ENCODE peak calls at places on chromosomes 7 and 10, in six cellular contexts. O, T, G, W, U and V are unnamed samples.

GRCh38 chr7:156638443-156639077 is 2.0 kb upstream of the RNF32 start:
- DNase-seq in W (no peak), O (no peak), U (no peak), G (peak; percentile 19), T (no peak), V (no peak)

GRCh38 chr7:157676456-157677255 is 339.9 kb downstream of the DNAJB6 start:
- DNase-seq in G (no peak), T (peak; percentile 25), W (no peak), O (no peak), U (no peak), V (no peak)

GRCh38 chr10:24440817-24441790 is 232.2 kb downstream of the KIAA1217 start:
- DNase-seq in G (peak; percentile 74), U (peak; percentile 78), O (peak; percentile 87), T (no peak), W (no peak), V (no peak)

GRCh38 chr10:131706952-131707351 is 193.9 kb upstream of the PPP2R2D start:
- DNase-seq in G (no peak), W (no peak), O (no peak), U (no peak), T (no peak), V (no peak)

GRCh38 chr10:8088504-8088903 is 34.0 kb downstream of the GATA3 start:
- DNase-seq in W (no peak), O (no peak), T (no peak), G (no peak), U (no peak), V (no peak)

GRCh38 chr10:49354593-49354992 is 41.3 kb downstream of the DRGX start:
- DNase-seq in W (no peak), O (no peak), U (no peak), G (no peak), T (no peak), V (no peak)

GRCh38 chr7:143321734-143322133 is 5.8 kb downstream of the CLCN1 start:
- DNase-seq in T (no peak), O (no peak), W (no peak), U (no peak), G (no peak), V (no peak)

GRCh38 chr7:106163257-106163656 is 51.1 kb upstream of the SYPL1 start:
- DNase-seq in W (no peak), T (no peak), O (no peak), U (no peak), G (no peak), V (no peak)

GRCh38 chr10:114306116-114306973 is 67.3 kb downstream of the VWA2 start:
- DNase-seq in O (peak; percentile 94), T (no peak), G (peak; percentile 89), W (no peak), U (peak; percentile 98), V (no peak)

GRCh38 chr7:25084826-25085225 is 40.2 kb downstream of the CYCS start:
- DNase-seq in G (no peak), T (no peak), W (no peak), U (no peak), O (no peak), V (no peak)

GRCh38 chr7:100127866-100128601 is 1.3 kb downstream of the MBLAC1 start:
- DNase-seq in O (no peak), T (peak; percentile 51), U (peak; percentile 60), W (no peak), G (no peak), V (no peak)

GRCh38 chr7:100867796-100868485 is 754 bp downstream of the TRIP6 start:
- DNase-seq in W (no peak), T (peak; percentile 54), U (no peak), O (no peak), G (no peak), V (no peak)

GRCh38 chr10:33116293-33116697 is 158.3 kb upstream of the ITGB1 start:
- DNase-seq in G (peak; percentile 18), U (peak; percentile 53), O (peak; percentile 83), W (no peak), T (peak; percentile 64), V (peak; percentile 40)

GRCh38 chr10:79932307-79932706 is 16.6 kb downstream of the SFTPD start:
- DNase-seq in W (no peak), O (no peak), U (no peak), T (no peak), G (no peak), V (no peak)

GRCh38 chr7:131699323-131699722 is 142.9 kb upstream of the PODXL start:
- DNase-seq in T (no peak), O (no peak), U (no peak), W (no peak), G (no peak), V (no peak)

GRCh38 chr7:159031750-159032149 is 112.9 kb downstream of the VIPR2 start:
- DNase-seq in O (no peak), W (no peak), G (no peak), U (no peak), T (peak; percentile 24), V (no peak)

GRCh38 chr10:121526801-121527221 is 71.4 kb downstream of the FGFR2 start:
- DNase-seq in G (no peak), U (no peak), T (no peak), O (no peak), W (no peak), V (peak; percentile 72)

GRCh38 chr7:33107136-33108066 is 1.8 kb downstream of the RP9 start:
- DNase-seq in T (peak; percentile 77), U (peak; percentile 60), G (peak; percentile 21), W (no peak), O (peak; percentile 67), V (peak; percentile 38)

GRCh38 chr7:46545790-46546189 is 624.7 kb upstream of the IGFBP3 start:
- DNase-seq in G (peak; percentile 94), W (no peak), U (peak; percentile 83), T (no peak), O (peak; percentile 83), V (no peak)

GRCh38 chr10:75651452-75651851 is 220.0 kb downstream of the LRMDA start:
- DNase-seq in T (peak; percentile 35), O (no peak), G (no peak), W (peak; percentile 13), U (no peak), V (no peak)

GRCh38 chr7:55516399-55516798 is 55.9 kb downstream of the VOPP1 start:
- DNase-seq in U (no peak), G (no peak), T (no peak), O (no peak), W (no peak), V (no peak)

GRCh38 chr7:23603632-23604295 is 6.6 kb downstream of the CCDC126 start:
- DNase-seq in G (no peak), U (no peak), T (no peak), W (no peak), O (no peak), V (no peak)

GRCh38 chr10:62893036-62893435 is 76.9 kb upstream of the EGR2 start:
- DNase-seq in G (no peak), O (no peak), T (no peak), W (no peak), U (no peak), V (no peak)

GRCh38 chr7:108015740-108016139 is 12.8 kb upstream of the LAMB1 start:
- DNase-seq in U (no peak), O (no peak), W (no peak), T (no peak), G (no peak), V (no peak)

GRCh38 chr10:47127188-47127587 is 172.8 kb upstream of the GDF10 start:
- DNase-seq in T (no peak), O (no peak), G (no peak), U (no peak), W (no peak), V (no peak)

GRCh38 chr10:49594594-49594993 is 15.5 kb upstream of the SLC18A3 start:
- DNase-seq in U (peak; percentile 72), O (peak; percentile 65), G (peak; percentile 83), W (no peak), T (peak; percentile 66), V (no peak)

GRCh38 chr7:152588350-152588749 is 87.6 kb downstream of the XRCC2 start:
- DNase-seq in T (no peak), U (peak; percentile 77), O (peak; percentile 53), W (no peak), G (peak; percentile 91), V (no peak)

GRCh38 chr10:126564297-126564888 is 106.1 kb downstream of the C10orf90 start:
- DNase-seq in T (no peak), U (no peak), W (no peak), G (no peak), O (no peak), V (no peak)

GRCh38 chr10:126563361-126563760 is 107.1 kb downstream of the C10orf90 start:
- DNase-seq in O (no peak), W (no peak), T (no peak), U (no peak), G (no peak), V (no peak)

GRCh38 chr10:126561499-126562208 is 108.8 kb downstream of the C10orf90 start:
- DNase-seq in T (no peak), W (no peak), O (no peak), U (peak; percentile 34), G (no peak), V (no peak)

GRCh38 chr10:126565456-126565855 is 105.0 kb downstream of the C10orf90 start:
- DNase-seq in T (no peak), G (no peak), U (no peak), O (no peak), W (no peak), V (no peak)

DNA sequence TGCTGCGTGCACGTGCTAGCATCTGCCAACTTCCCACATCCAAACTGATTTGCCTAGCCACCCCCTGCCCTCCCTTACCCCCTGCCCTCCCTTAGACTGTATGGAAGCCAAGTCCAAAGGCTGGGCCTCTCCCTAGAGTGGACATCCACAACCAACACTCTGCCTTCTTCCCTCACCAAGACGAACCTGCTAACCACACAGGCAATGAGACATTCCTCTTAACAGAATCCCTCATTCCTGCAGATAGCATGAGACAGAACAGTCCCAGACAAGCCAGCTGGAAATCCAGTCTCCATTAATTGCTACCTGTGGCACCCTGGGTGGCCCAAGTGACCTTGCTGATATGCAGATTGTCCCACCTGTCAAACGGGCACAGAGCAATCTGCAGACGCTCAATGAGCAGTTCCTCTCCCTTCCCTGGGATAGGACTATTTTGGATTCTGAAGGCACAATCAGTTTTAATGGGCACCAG is 108.2 kb downstream of the C10orf90 start:
- DNase-seq in O (no peak), T (no peak), G (no peak), U (no peak), W (no peak), V (no peak)
- H2AK5ac ChIP-seq in O (no peak overlapping the region), T (no peak overlapping the region), G (no peak overlapping the region), U (no peak overlapping the region), W (no peak overlapping the region), V (no peak overlapping the region)

GRCh38 chr7:103538964-103539709 is 93.1 kb upstream of the SLC26A5 start:
- DNase-seq in G (no peak), T (no peak), O (no peak), W (no peak), U (no peak), V (no peak)
- H4K91ac ChIP-seq in G (no peak overlapping the region), T (no peak overlapping the region), O (no peak overlapping the region), W (no peak overlapping the region), U (no peak overlapping the region), V (no peak overlapping the region)

DNA sequence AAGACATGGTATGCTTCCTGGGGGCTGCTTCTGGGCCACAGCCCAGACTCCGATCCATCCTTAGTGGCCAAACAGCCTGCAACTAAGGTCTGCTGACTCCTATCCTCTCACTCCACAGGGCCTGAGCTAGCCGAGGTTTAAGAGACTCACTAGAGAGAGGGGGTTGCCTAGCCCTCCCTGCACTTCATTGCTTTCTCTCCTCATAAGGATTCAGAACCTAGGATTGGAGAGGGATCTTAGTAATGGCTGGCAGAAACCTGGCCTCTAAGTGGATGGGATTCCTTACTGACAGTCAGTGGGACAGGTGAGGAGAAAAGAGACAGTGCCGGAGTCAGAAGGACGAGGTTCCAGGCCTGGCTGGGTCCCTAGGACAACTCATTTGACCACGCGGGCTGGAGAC is 8.2 kb upstream of the DDIT4 start:
- DNase-seq in T (no peak), G (no peak), U (no peak), W (no peak), O (no peak), V (no peak)
- H2AK5ac ChIP-seq in T (no peak overlapping the region), G (peak overlapping the region; percentile 67), U (peak overlapping the region; percentile 56), W (no peak overlapping the region), O (peak overlapping the region; percentile 70), V (no peak overlapping the region)

GRCh38 chr7:142196066-142196840 is 61.6 kb downstream of the PRSS58 start:
- DNase-seq in T (no peak), U (no peak), O (no peak), W (no peak), G (no peak), V (no peak)
- H4K91ac ChIP-seq in T (no peak overlapping the region), U (no peak overlapping the region), O (no peak overlapping the region), W (no peak overlapping the region), G (no peak overlapping the region), V (no peak overlapping the region)